ENCODE peak calls at places on chromosomes 2 and 18, in four cellular contexts. One of them, this sample, is unnamed.

GRCh38 chr2:169478339-169478738 is 955 bp upstream of the BBS5 start:
- DNase-seq in GM12878: no peak
- DNase-seq in K562: no peak
- DNase-seq in HepG2: peak
- DNase-seq in this sample: no peak

GRCh38 chr18:31557446-31557845 is 34.2 kb upstream of the TTR start:
- DNase-seq in GM12878: no peak
- DNase-seq in K562: no peak
- DNase-seq in HepG2: no peak
- DNase-seq in this sample: no peak

GRCh38 chr2:26605195-26605968 is 35.8 kb downstream of the CIB4 start:
- DNase-seq in GM12878: peak
- DNase-seq in K562: peak
- DNase-seq in HepG2: peak
- DNase-seq in this sample: peak

GRCh38 chr2:98478088-98478551 is 33.5 kb downstream of the INPP4A start:
- DNase-seq in GM12878: no peak
- DNase-seq in K562: no peak
- DNase-seq in HepG2: no peak
- DNase-seq in this sample: no peak

GRCh38 chr2:96730212-96730611 is 9.7 kb downstream of the LMAN2L start:
- DNase-seq in GM12878: no peak
- DNase-seq in K562: no peak
- DNase-seq in HepG2: no peak
- DNase-seq in this sample: no peak

GRCh38 chr2:241490444-241490760 is 18.0 kb downstream of the STK25 start:
- DNase-seq in GM12878: no peak
- DNase-seq in K562: peak
- DNase-seq in HepG2: no peak
- DNase-seq in this sample: no peak

GRCh38 chr2:226450141-226450540 is 349.5 kb downstream of the IRS1 start:
- DNase-seq in GM12878: no peak
- DNase-seq in K562: no peak
- DNase-seq in HepG2: no peak
- DNase-seq in this sample: no peak

GRCh38 chr2:12048551-12048950 is 302.1 kb downstream of the LPIN1 start:
- DNase-seq in GM12878: no peak
- DNase-seq in K562: peak
- DNase-seq in HepG2: no peak
- DNase-seq in this sample: no peak

GRCh38 chr2:10983711-10984110 is 72.0 kb downstream of the KCNF1 start:
- DNase-seq in GM12878: no peak
- DNase-seq in K562: no peak
- DNase-seq in HepG2: no peak
- DNase-seq in this sample: no peak
- H3K27ac ChIP-seq in GM12878: no peak
- H3K27ac ChIP-seq in K562: no peak
- H3K27ac ChIP-seq in HepG2: no peak
- H3K27ac ChIP-seq in this sample: no peak

GRCh38 chr2:10331702-10332401 is 29.1 kb downstream of the HPCAL1 start:
- DNase-seq in GM12878: peak
- DNase-seq in K562: peak
- DNase-seq in HepG2: no peak
- DNase-seq in this sample: no peak
- TF ChIP-seq ESRRA in GM12878: no peak
- TF ChIP-seq ESRRA in K562: no peak
- TF ChIP-seq ESRRA in HepG2: no peak
- TF ChIP-seq ESRRA in this sample: no peak

DNA sequence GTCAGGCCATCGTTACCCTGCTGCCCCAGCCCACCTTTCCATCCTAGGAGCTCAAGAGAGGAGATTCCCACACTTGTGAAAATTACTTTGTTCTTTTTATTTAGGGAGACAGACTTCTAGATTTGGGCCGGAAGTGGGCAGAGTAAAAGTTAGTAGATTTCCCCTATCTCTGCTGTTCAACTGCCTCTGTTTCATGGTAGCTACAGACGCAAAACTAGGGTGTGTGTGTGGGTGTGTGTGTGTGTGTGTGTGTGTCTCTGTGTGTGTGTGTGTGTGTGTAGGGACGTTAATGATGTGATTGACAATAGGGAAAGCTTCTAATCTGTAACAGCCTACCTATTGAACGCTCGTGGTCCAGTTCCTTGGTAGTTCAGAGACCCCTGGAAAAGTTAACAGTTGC is 441 bp downstream of the PSMA8 start:
- DNase-seq in GM12878: no peak
- DNase-seq in K562: no peak
- DNase-seq in HepG2: no peak
- DNase-seq in this sample: no peak
- H3K27ac ChIP-seq in GM12878: no peak
- H3K27ac ChIP-seq in K562: no peak
- H3K27ac ChIP-seq in HepG2: no peak
- H3K27ac ChIP-seq in this sample: no peak

GRCh38 chr2:201947287-201947686 is 86.4 kb upstream of the FZD7 start:
- DNase-seq in GM12878: no peak
- DNase-seq in K562: no peak
- DNase-seq in HepG2: no peak
- DNase-seq in this sample: no peak
- TF ChIP-seq ESRRA in GM12878: no peak
- TF ChIP-seq ESRRA in K562: no peak
- TF ChIP-seq ESRRA in HepG2: no peak
- TF ChIP-seq ESRRA in this sample: no peak